ENCODE peak calls at places on chromosomes 2 and 18, in six cellular contexts. L is PC-9, W is lower lobe of right lung, K is kidney, X is fibroblast of lung, O is ovary. N is an unnamed sample.

GRCh38 chr2:23404426-23404825 is 19.4 kb downstream of the KLHL29 start:
- DNase-seq in L (peak), X (peak), W (no peak), O (peak), K (no peak), N (peak)

GRCh38 chr2:44305882-44306281 is 30.6 kb downstream of the SLC3A1 start:
- DNase-seq in W (no peak), K (no peak), X (no peak), O (no peak), L (no peak), N (no peak)

GRCh38 chr2:21413082-21413481 is 289.3 kb downstream of the TDRD15 start:
- DNase-seq in W (no peak), L (no peak), O (no peak), X (no peak), K (no peak), N (no peak)

GRCh38 chr2:68741238-68741637 is 6.6 kb downstream of the ARHGAP25 start:
- DNase-seq in X (no peak), K (no peak), L (no peak), W (no peak), O (no peak), N (peak)

GRCh38 chr2:55045685-55046221 is 4.5 kb downstream of the RTN4 start:
- DNase-seq in O (no peak), K (no peak), W (no peak), X (no peak), L (no peak), N (no peak)

GRCh38 chr18:36493349-36494281 is 196.1 kb downstream of the FHOD3 start:
- DNase-seq in L (no peak), X (no peak), O (no peak), W (no peak), K (no peak), N (no peak)

GRCh38 chr18:63182861-63183260 is 136.7 kb downstream of the BCL2 start:
- DNase-seq in L (no peak), K (no peak), W (no peak), X (no peak), O (no peak), N (no peak)

GRCh38 chr2:145460151-145460550 is 940.2 kb upstream of the ZEB2 start:
- DNase-seq in L (no peak), K (no peak), X (no peak), O (no peak), W (no peak), N (no peak)

GRCh38 chr2:67393237-67393636 is 3.9 kb upstream of the ETAA1 start:
- DNase-seq in L (no peak), K (no peak), X (no peak), O (no peak), W (no peak), N (no peak)

GRCh38 chr2:15670981-15671380 is 79.3 kb downstream of the DDX1 start:
- DNase-seq in O (no peak), K (no peak), L (no peak), W (no peak), X (no peak), N (no peak)

GRCh38 chr2:207844648-207845047 is 74.9 kb upstream of the FZD5 start:
- DNase-seq in X (no peak), O (no peak), W (no peak), K (no peak), L (no peak), N (no peak)

GRCh38 chr18:10485475-10485874 is 31.0 kb downstream of the APCDD1 start:
- DNase-seq in O (no peak), W (no peak), L (no peak), X (no peak), K (no peak), N (no peak)

GRCh38 chr18:42048150-42048549 is 93.1 kb downstream of the PIK3C3 start:
- DNase-seq in W (no peak), O (no peak), X (peak), K (no peak), L (peak), N (peak)

GRCh38 chr2:81706856-81707255 is 1402.3 kb upstream of the LRRTM1 start:
- DNase-seq in W (no peak), L (no peak), K (no peak), O (no peak), X (no peak), N (no peak)

GRCh38 chr2:29218550-29219125 is 103.4 kb downstream of the CLIP4 start:
- DNase-seq in L (no peak), K (no peak), O (no peak), X (no peak), W (no peak), N (no peak)

GRCh38 chr2:29295843-29296242 is 180.6 kb downstream of the CLIP4 start:
- DNase-seq in K (no peak), X (no peak), W (no peak), O (no peak), L (peak), N (peak)

DNA sequence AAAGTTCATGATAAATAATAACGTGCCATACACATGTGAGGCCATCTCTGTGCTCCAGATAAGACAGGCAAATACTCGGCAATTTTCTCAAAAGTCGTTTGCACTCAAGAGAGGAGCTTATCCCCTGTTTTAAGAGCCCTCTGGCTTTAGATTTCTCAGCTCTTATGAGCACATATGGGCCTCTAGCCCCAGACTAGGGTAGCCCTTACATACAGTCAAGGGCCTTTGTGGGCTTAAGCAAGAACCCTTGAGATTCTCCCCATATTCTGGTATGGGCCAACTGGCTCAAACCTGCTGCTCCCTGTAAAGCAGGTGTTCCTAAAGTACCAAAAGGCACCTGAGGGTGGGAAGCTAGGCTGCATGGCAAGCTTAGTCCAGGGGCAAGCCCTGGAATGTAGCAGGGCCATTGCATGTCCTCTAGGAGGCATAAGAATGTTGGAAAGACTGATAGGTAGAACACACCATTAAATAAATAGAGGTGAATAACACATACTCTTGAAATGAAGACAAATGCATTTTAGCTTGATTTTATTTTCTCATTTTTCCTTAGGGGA is 66.1 kb downstream of the FASTKD2 start:
- DNase-seq in K (no peak), X (no peak), W (peak), L (no peak), O (no peak), N (no peak)
- TF ChIP-seq CTCF in K (no peak), X (no peak), W (no peak), L (no peak), O (no peak), N (no peak)

GRCh38 chr2:234468503-234468902 is 28.4 kb downstream of the ARL4C start:
- DNase-seq in L (no peak), O (no peak), X (no peak), K (no peak), W (no peak), N (no peak)

GRCh38 chr2:234463626-234464290 is 33.1 kb downstream of the ARL4C start:
- DNase-seq in X (peak), L (peak), K (no peak), O (no peak), W (no peak), N (peak)

GRCh38 chr2:234467289-234467688 is 29.6 kb downstream of the ARL4C start:
- DNase-seq in K (no peak), X (peak), W (no peak), L (no peak), O (no peak), N (no peak)

GRCh38 chr2:234462218-234462992 is 34.5 kb downstream of the ARL4C start:
- DNase-seq in X (no peak), W (no peak), O (no peak), L (no peak), K (no peak), N (no peak)

DNA sequence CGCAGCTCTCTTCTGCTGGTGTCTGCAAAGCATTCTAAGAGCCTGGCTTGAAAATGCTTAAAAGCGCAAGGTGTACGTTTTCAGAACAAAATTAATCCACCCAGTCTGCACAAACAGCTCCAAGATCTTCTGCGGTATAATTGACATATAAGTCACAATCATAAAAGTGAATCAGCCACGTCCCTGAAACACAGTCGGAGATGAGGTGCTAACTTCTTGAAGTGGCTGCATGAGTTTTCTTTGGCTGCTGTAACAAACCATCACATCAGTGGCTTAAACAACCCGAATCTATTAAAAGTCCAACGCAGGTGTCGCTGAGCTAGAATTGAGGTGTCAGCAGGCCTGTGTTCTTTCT is 32.6 kb downstream of the ARL4C start:
- DNase-seq in K (no peak), L (no peak), X (no peak), O (no peak), W (no peak), N (no peak)
- H3K27ac ChIP-seq in K (no peak), L (no peak), X (no peak), O (no peak), W (no peak), N (peak)

GRCh38 chr18:39795350-39795749 is 2159.7 kb upstream of the PIK3C3 start:
- DNase-seq in X (no peak), W (no peak), K (no peak), L (no peak), O (no peak), N (no peak)
- TF ChIP-seq CTCF in X (no peak), W (no peak), K (no peak), L (no peak), O (no peak), N (no peak)

DNA sequence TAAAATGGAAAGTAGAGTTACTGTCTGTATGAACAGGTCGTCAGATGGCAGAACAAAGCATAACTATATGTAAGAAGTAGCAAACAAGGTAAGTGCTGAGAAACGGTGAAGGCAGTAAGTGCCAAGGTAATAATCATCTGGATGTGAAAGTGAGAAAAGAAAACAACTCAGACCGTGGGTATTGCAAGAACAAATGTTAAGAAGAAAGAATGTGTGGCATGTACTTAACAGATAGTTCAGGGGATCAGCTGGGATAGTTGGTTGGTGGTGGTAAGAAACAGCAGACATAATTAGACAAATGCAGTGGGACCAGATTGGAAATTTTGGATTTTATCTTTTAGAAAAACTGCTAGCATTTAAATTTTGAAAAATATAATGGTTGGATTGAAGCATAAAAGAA is 375.8 kb upstream of the NXPH2 start:
- DNase-seq in K (no peak), W (no peak), L (no peak), O (no peak), X (no peak), N (no peak)
- H3K27ac ChIP-seq in K (no peak), W (no peak), L (no peak), O (no peak), X (no peak), N (no peak)

DNA sequence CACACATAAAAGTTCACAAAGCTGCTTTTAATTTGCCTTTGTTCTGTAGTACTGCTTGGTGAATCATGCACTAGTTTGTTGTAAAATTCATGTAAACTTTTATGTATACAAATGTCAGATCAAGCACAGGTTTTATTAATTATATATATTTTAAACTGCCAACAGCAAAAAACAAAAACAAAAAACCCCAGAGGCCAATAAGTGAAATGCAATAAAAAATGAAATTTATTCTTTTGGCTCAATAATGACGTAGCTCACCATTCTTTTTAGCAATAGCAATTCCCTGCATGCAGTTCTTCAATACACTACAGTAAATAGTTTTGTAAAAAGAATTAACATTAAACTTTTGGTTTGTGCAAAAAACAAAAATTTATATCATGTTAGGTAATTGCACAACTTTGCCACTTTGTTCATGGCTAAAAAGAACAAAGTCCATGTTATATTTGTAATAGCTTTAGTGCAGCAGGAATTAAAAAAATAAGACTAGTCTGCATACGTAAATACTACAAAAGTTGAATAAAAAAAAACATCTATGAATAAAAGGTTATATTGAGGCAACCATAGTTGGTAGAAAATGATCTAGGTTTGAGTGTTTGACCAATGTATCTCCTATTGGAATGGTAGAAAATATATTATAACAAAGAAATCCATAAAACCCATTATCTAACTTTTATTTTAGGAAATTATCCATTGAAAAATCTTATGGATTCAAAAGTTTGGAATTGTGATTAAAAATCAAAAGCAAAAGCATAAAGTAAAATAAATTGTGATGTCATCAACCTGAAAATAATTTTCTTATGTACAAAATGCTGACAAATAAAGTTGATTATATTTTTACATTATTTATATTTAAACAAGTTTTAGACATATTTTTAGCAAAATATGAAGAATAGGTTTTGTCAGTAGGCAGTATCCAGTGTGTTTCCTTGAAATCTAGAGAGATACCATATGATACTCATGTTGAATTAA is 115.6 kb downstream of the SCN3A start:
- DNase-seq in K (no peak), W (no peak), X (no peak), L (no peak), O (no peak), N (no peak)
- TF ChIP-seq CTCF in K (no peak), W (no peak), X (no peak), L (no peak), O (no peak), N (no peak)

GRCh38 chr2:42191285-42192009 is 22.3 kb downstream of the EML4 start:
- DNase-seq in K (no peak), X (no peak), O (no peak), L (no peak), W (no peak), N (no peak)

GRCh38 chr2:42187886-42188285 is 18.7 kb downstream of the EML4 start:
- DNase-seq in L (no peak), X (no peak), K (no peak), W (no peak), O (no peak), N (no peak)

GRCh38 chr2:42189235-42189566 is 20.0 kb downstream of the EML4 start:
- DNase-seq in L (no peak), X (no peak), K (no peak), W (no peak), O (no peak), N (no peak)

GRCh38 chr2:42192010-42192373 is 22.8 kb downstream of the EML4 start:
- DNase-seq in X (no peak), K (no peak), O (no peak), L (no peak), W (no peak), N (no peak)

DNA sequence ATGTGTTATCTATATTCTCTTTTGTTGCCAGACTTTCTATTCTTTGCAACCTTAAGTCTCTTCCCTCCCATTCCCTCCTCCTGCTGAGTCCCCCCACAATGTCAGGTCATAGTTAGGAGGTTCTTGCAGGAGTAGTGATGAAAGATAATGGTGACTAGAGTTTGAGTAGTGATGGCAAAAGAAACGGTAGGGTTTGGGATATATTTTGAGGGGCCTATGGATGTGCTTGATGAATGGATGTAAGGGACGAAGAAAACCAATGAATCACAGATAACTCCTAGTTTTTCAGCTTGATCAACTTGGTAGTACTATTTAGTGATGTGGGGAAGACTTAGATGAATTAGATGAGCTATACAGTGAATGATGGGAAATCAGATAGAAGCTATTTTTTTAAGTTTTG is 21.0 kb downstream of the EML4 start:
- DNase-seq in O (no peak), K (no peak), L (no peak), W (no peak), X (no peak), N (no peak)
- H3K27ac ChIP-seq in O (no peak), K (no peak), L (no peak), W (no peak), X (no peak), N (no peak)

DNA sequence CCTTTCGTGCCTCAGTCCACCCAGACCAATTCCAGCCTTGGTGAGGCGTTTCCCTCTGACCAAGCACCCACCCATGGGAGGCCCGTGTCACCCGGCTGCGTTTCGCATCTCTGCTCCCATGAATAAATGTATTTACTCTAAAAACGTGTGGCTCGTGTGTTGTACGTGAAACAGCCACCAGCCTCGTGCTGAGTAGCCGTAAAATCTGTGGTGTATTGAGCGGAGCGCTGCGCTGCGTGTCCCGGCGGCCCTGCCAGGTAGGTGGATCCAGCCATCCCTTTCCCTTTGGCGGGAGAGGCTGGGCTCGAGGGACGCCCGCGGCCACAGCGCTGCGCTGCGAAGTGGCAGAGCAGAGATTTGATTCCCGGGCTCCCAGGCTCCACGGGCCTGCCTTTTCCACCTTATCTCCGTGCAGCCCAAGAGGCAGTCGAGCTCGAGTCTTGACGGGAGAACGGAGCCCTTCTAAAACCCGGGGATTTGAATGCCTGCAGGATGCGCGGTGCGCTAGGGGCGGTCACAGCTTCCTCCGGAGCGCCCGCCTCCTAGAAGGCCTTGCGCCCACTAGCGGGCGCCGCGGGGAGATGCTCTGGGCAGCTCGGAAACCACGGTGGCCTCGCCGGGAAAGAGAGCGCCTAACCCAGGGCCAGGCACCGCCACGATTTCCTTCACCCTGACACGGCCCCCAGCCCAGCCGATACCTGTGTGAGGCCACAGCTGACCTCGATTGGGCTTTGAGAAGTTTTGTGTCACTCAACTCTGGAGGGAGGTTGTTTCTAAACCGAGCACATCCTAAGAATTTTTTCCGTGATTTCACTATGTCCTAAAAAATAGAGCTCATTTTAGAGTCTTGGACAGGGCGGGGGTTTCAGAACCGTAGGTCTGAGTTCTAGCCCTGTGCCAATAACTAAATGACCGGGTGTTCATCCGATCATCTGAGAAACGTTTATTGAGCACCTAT is 3.9 kb upstream of the PSMD1 start:
- DNase-seq in K (peak), L (peak), O (peak), X (peak), W (peak), N (peak)
- TF ChIP-seq CTCF in K (peak), L (peak), O (peak), X (peak), W (peak), N (peak)

DNA sequence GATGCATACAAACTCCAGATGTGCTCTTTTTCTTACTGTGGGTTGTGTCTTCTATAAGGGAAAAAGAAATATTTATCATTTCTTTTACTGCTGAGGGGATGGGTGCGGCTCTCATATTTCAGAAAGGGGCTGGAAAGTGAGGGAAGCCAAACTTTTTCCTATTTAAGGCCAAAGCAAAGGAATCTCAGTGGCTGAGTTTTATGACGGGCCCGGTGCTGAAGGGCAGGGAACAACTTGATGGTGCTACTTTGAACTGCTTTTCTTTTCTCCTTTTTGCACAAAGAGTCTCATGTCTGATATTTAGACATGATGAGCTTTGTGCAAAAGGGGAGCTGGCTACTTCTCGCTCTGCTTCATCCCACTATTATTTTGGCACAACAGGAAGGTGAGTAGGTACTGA is at the start of gene COL3A1:
- DNase-seq in K (peak), O (peak), X (peak), W (no peak), L (no peak), N (no peak)
- H3K27ac ChIP-seq in K (peak), O (no peak), X (peak), W (peak), L (no peak), N (no peak)

GRCh38 chr2:102337481-102338386 is 17.9 kb upstream of the IL18R1 start:
- DNase-seq in K (no peak), X (peak), L (no peak), O (no peak), W (no peak), N (no peak)
- TF ChIP-seq CTCF in K (no peak), X (no peak), L (no peak), O (no peak), W (no peak), N (no peak)

N was measured in RWPE1.